ENCODE peak calls at places on chromosome 12, in ten cellular contexts. G is cerebellum; B is EL; C is frontal cortex; R is upper lobe of right lung; X is right atrium auricular region; J is CD8-positive, alpha-beta memory T cell; N is brain microvascular endothelial cell; D is mucosa of descending colon; P is NCI-H1092. H is an unnamed sample.

GRCh38 chr12:66516133-66516532 is 162.7 kb downstream of the GRIP1 start:
- DNase-seq in X (no peak), N (peak), G (no peak), J (no peak), C (no peak), P (no peak), B (peak), R (no peak), D (no peak), H (no peak)

GRCh38 chr12:91687052-91688017 is 458.3 kb downstream of the BTG1 start:
- DNase-seq in G (no peak), R (no peak), J (peak), N (peak), B (peak), D (no peak), X (no peak), P (no peak), C (no peak), H (no peak)

GRCh38 chr12:120534703-120535655 is 823 bp downstream of the RNF10 start:
- DNase-seq in G (no peak), R (peak), X (no peak), P (no peak), J (no peak), C (peak), D (peak), B (peak), N (peak), H (peak)

GRCh38 chr12:63521706-63522105 is 146.6 kb downstream of the DPY19L2 start:
- DNase-seq in B (no peak), C (no peak), N (no peak), D (no peak), G (no peak), R (no peak), P (no peak), J (no peak), X (no peak), H (no peak)

GRCh38 chr12:13124661-13125505 is 21.4 kb upstream of the GSG1 start:
- DNase-seq in J (no peak), D (no peak), C (no peak), X (no peak), B (peak), N (peak), G (no peak), R (no peak), P (no peak), H (no peak)

GRCh38 chr12:131163189-131163738 is 209.6 kb downstream of the ADGRD1 start:
- DNase-seq in C (no peak), P (no peak), G (no peak), J (no peak), B (no peak), D (no peak), N (no peak), X (no peak), R (no peak), H (peak)

GRCh38 chr12:46559311-46559710 is 186.7 kb upstream of the SLC38A2 start:
- DNase-seq in X (no peak), B (no peak), N (no peak), P (no peak), R (no peak), J (no peak), C (no peak), G (no peak), D (no peak), H (no peak)

GRCh38 chr12:90499793-90500192 is 455.2 kb downstream of the CCER1 start:
- DNase-seq in J (no peak), D (no peak), B (no peak), P (no peak), N (no peak), R (no peak), C (no peak), G (no peak), X (no peak), H (no peak)

GRCh38 chr12:109937371-109937770 is 37.3 kb downstream of the TCHP start:
- DNase-seq in G (no peak), R (no peak), D (no peak), C (no peak), B (no peak), P (no peak), N (peak), X (no peak), J (no peak), H (no peak)

GRCh38 chr12:17304503-17305347 is 698.8 kb upstream of the LMO3 start:
- DNase-seq in B (no peak), P (no peak), N (no peak), R (no peak), J (no peak), D (no peak), X (no peak), C (no peak), G (no peak), H (no peak)

GRCh38 chr12:56413392-56413791 is 35.8 kb downstream of the TIMELESS start:
- DNase-seq in C (no peak), P (no peak), J (no peak), N (no peak), G (no peak), D (no peak), X (no peak), R (no peak), B (no peak), H (no peak)

GRCh38 chr12:68893201-68893600 is 39.8 kb downstream of the CPM start:
- DNase-seq in X (no peak), R (no peak), C (no peak), G (no peak), B (no peak), P (no peak), J (no peak), D (no peak), N (no peak), H (no peak)

GRCh38 chr12:54560374-54560858 is 11.0 kb downstream of the PDE1B start:
- DNase-seq in C (peak), R (peak), G (peak), B (peak), D (peak), J (peak), X (peak), N (peak), P (peak), H (peak)

GRCh38 chr12:93200291-93200917 is 177.3 kb upstream of the NUDT4 start:
- DNase-seq in B (no peak), J (no peak), R (no peak), X (no peak), C (no peak), D (no peak), P (no peak), N (no peak), G (no peak), H (no peak)

GRCh38 chr12:108338915-108339657 is at the start of gene CMKLR1:
- DNase-seq in C (no peak), N (no peak), P (no peak), D (peak), B (no peak), J (no peak), R (peak), G (no peak), X (peak), H (peak)

GRCh38 chr12:2719405-2719804 is 75.4 kb upstream of the FKBP4 start:
- DNase-seq in X (no peak), G (no peak), R (no peak), J (no peak), D (no peak), N (no peak), P (no peak), C (no peak), B (no peak), H (no peak)

GRCh38 chr12:1776139-1776975 is 44.0 kb upstream of the LRTM2 start:
- DNase-seq in P (no peak), D (no peak), N (peak), C (no peak), B (peak), G (no peak), X (no peak), J (no peak), R (no peak), H (no peak)

GRCh38 chr12:130783110-130783715 is 55.8 kb downstream of the STX2 start:
- DNase-seq in R (no peak), N (no peak), B (no peak), J (no peak), D (no peak), X (no peak), G (no peak), C (no peak), P (no peak), H (no peak)